ENCODE peak calls at places on chromosome 19, in nine cellular contexts. One of them, this sample, is unnamed.

GRCh38 chr19:19482785-19483625 is 32.3 kb downstream of the TSSK6 start:
- DNase-seq in tibial nerve: no peak
- DNase-seq in T-helper 17 cell: no peak
- DNase-seq in CD8-positive, alpha-beta memory T cell: peak; percentile 32
- DNase-seq in iPS DF 19.7: no peak
- DNase-seq in lower leg skin: no peak
- DNase-seq in AG04449: no peak
- DNase-seq in T-helper 2 cell treated with Interferon-gamma antibody and Interleukin-4, amounts not matched to agents 5 μg/mL and 100 μg/mL, for 36 hours: no peak
- DNase-seq in lung: no peak
- DNase-seq in this sample: no peak

GRCh38 chr19:35249146-35249847 is 495 bp downstream of the LSR start:
- DNase-seq in tibial nerve: no peak
- DNase-seq in T-helper 17 cell: no peak
- DNase-seq in CD8-positive, alpha-beta memory T cell: no peak
- DNase-seq in iPS DF 19.7: no peak
- DNase-seq in lower leg skin: peak; percentile 19
- DNase-seq in AG04449: no peak
- DNase-seq in T-helper 2 cell treated with Interferon-gamma antibody and Interleukin-4, amounts not matched to agents 5 μg/mL and 100 μg/mL, for 36 hours: no peak
- DNase-seq in lung: peak; percentile 34
- DNase-seq in this sample: no peak

GRCh38 chr19:35509861-35510625 is 3.4 kb downstream of the DMKN start:
- DNase-seq in tibial nerve: peak; percentile 33
- DNase-seq in T-helper 17 cell: peak; percentile 63
- DNase-seq in CD8-positive, alpha-beta memory T cell: peak; percentile 75
- DNase-seq in iPS DF 19.7: peak; percentile 82
- DNase-seq in lower leg skin: no peak
- DNase-seq in AG04449: no peak
- DNase-seq in T-helper 2 cell treated with Interferon-gamma antibody and Interleukin-4, amounts not matched to agents 5 μg/mL and 100 μg/mL, for 36 hours: peak; percentile 59
- DNase-seq in lung: peak; percentile 90
- DNase-seq in this sample: peak; percentile 85

GRCh38 chr19:55196803-55197202 is 12.5 kb downstream of the PTPRH start:
- DNase-seq in tibial nerve: no peak
- DNase-seq in T-helper 17 cell: no peak
- DNase-seq in CD8-positive, alpha-beta memory T cell: no peak
- DNase-seq in iPS DF 19.7: no peak
- DNase-seq in lower leg skin: no peak
- DNase-seq in AG04449: no peak
- DNase-seq in T-helper 2 cell treated with Interferon-gamma antibody and Interleukin-4, amounts not matched to agents 5 μg/mL and 100 μg/mL, for 36 hours: no peak
- DNase-seq in lung: no peak
- DNase-seq in this sample: no peak

GRCh38 chr19:2582984-2583956 is 107.3 kb downstream of the GADD45B start:
- DNase-seq in tibial nerve: no peak
- DNase-seq in T-helper 17 cell: no peak
- DNase-seq in CD8-positive, alpha-beta memory T cell: no peak
- DNase-seq in iPS DF 19.7: no peak
- DNase-seq in lower leg skin: no peak
- DNase-seq in AG04449: no peak
- DNase-seq in T-helper 2 cell treated with Interferon-gamma antibody and Interleukin-4, amounts not matched to agents 5 μg/mL and 100 μg/mL, for 36 hours: no peak
- DNase-seq in lung: no peak
- DNase-seq in this sample: peak; percentile 31

GRCh38 chr19:27844261-27844660 is 1368.7 kb downstream of the UQCRFS1 start:
- DNase-seq in tibial nerve: no peak
- DNase-seq in T-helper 17 cell: no peak
- DNase-seq in CD8-positive, alpha-beta memory T cell: no peak
- DNase-seq in iPS DF 19.7: no peak
- DNase-seq in lower leg skin: no peak
- DNase-seq in AG04449: no peak
- DNase-seq in T-helper 2 cell treated with Interferon-gamma antibody and Interleukin-4, amounts not matched to agents 5 μg/mL and 100 μg/mL, for 36 hours: no peak
- DNase-seq in lung: no peak
- DNase-seq in this sample: no peak

GRCh38 chr19:18650468-18651001 is 13.7 kb downstream of the KLHL26 start:
- DNase-seq in tibial nerve: peak; percentile 72
- DNase-seq in T-helper 17 cell: no peak
- DNase-seq in CD8-positive, alpha-beta memory T cell: no peak
- DNase-seq in iPS DF 19.7: no peak
- DNase-seq in lower leg skin: peak; percentile 78
- DNase-seq in AG04449: no peak
- DNase-seq in T-helper 2 cell treated with Interferon-gamma antibody and Interleukin-4, amounts not matched to agents 5 μg/mL and 100 μg/mL, for 36 hours: no peak
- DNase-seq in lung: peak; percentile 56
- DNase-seq in this sample: peak; percentile 86

GRCh38 chr19:30695171-30695875 is 323.1 kb downstream of the ZNF536 start:
- DNase-seq in tibial nerve: no peak
- DNase-seq in T-helper 17 cell: no peak
- DNase-seq in CD8-positive, alpha-beta memory T cell: no peak
- DNase-seq in iPS DF 19.7: peak; percentile 35
- DNase-seq in lower leg skin: no peak
- DNase-seq in AG04449: no peak
- DNase-seq in T-helper 2 cell treated with Interferon-gamma antibody and Interleukin-4, amounts not matched to agents 5 μg/mL and 100 μg/mL, for 36 hours: no peak
- DNase-seq in lung: no peak
- DNase-seq in this sample: no peak

GRCh38 chr19:33242129-33242528 is 16.5 kb upstream of the SLC7A10 start:
- DNase-seq in tibial nerve: no peak
- DNase-seq in T-helper 17 cell: no peak
- DNase-seq in CD8-positive, alpha-beta memory T cell: no peak
- DNase-seq in iPS DF 19.7: no peak
- DNase-seq in lower leg skin: no peak
- DNase-seq in AG04449: no peak
- DNase-seq in T-helper 2 cell treated with Interferon-gamma antibody and Interleukin-4, amounts not matched to agents 5 μg/mL and 100 μg/mL, for 36 hours: no peak
- DNase-seq in lung: no peak
- DNase-seq in this sample: peak; percentile 37

GRCh38 chr19:1107655-1108261 is 4.0 kb downstream of the GPX4 start:
- DNase-seq in tibial nerve: no peak
- DNase-seq in T-helper 17 cell: peak; percentile 7
- DNase-seq in CD8-positive, alpha-beta memory T cell: no peak
- DNase-seq in iPS DF 19.7: no peak
- DNase-seq in lower leg skin: no peak
- DNase-seq in AG04449: no peak
- DNase-seq in T-helper 2 cell treated with Interferon-gamma antibody and Interleukin-4, amounts not matched to agents 5 μg/mL and 100 μg/mL, for 36 hours: no peak
- DNase-seq in lung: no peak
- DNase-seq in this sample: no peak

GRCh38 chr19:16771618-16772017 is 52.0 kb downstream of the NWD1 start:
- DNase-seq in tibial nerve: peak; percentile 80
- DNase-seq in T-helper 17 cell: peak; percentile 39
- DNase-seq in CD8-positive, alpha-beta memory T cell: peak; percentile 77
- DNase-seq in iPS DF 19.7: peak; percentile 85
- DNase-seq in lower leg skin: peak; percentile 79
- DNase-seq in AG04449: peak; percentile 14
- DNase-seq in T-helper 2 cell treated with Interferon-gamma antibody and Interleukin-4, amounts not matched to agents 5 μg/mL and 100 μg/mL, for 36 hours: peak; percentile 55
- DNase-seq in lung: peak; percentile 80
- DNase-seq in this sample: peak; percentile 84

GRCh38 chr19:4083677-4084546 is 17.2 kb upstream of the ZBTB7A start:
- DNase-seq in tibial nerve: no peak
- DNase-seq in T-helper 17 cell: no peak
- DNase-seq in CD8-positive, alpha-beta memory T cell: peak; percentile 64
- DNase-seq in iPS DF 19.7: no peak
- DNase-seq in lower leg skin: no peak
- DNase-seq in AG04449: no peak
- DNase-seq in T-helper 2 cell treated with Interferon-gamma antibody and Interleukin-4, amounts not matched to agents 5 μg/mL and 100 μg/mL, for 36 hours: peak; percentile 17
- DNase-seq in lung: no peak
- DNase-seq in this sample: no peak

GRCh38 chr19:47411101-47411500 is 8.2 kb downstream of the MEIS3 start:
- DNase-seq in tibial nerve: no peak
- DNase-seq in T-helper 17 cell: no peak
- DNase-seq in CD8-positive, alpha-beta memory T cell: no peak
- DNase-seq in iPS DF 19.7: no peak
- DNase-seq in lower leg skin: no peak
- DNase-seq in AG04449: no peak
- DNase-seq in T-helper 2 cell treated with Interferon-gamma antibody and Interleukin-4, amounts not matched to agents 5 μg/mL and 100 μg/mL, for 36 hours: no peak
- DNase-seq in lung: no peak
- DNase-seq in this sample: no peak

GRCh38 chr19:55373993-55374757 is 2.5 kb upstream of the TMEM190 start:
- DNase-seq in tibial nerve: no peak
- DNase-seq in T-helper 17 cell: no peak
- DNase-seq in CD8-positive, alpha-beta memory T cell: no peak
- DNase-seq in iPS DF 19.7: no peak
- DNase-seq in lower leg skin: no peak
- DNase-seq in AG04449: no peak
- DNase-seq in T-helper 2 cell treated with Interferon-gamma antibody and Interleukin-4, amounts not matched to agents 5 μg/mL and 100 μg/mL, for 36 hours: no peak
- DNase-seq in lung: no peak
- DNase-seq in this sample: no peak

GRCh38 chr19:15815306-15815705 is at the start of gene OR10H1:
- DNase-seq in tibial nerve: no peak
- DNase-seq in T-helper 17 cell: no peak
- DNase-seq in CD8-positive, alpha-beta memory T cell: no peak
- DNase-seq in iPS DF 19.7: no peak
- DNase-seq in lower leg skin: no peak
- DNase-seq in AG04449: no peak
- DNase-seq in T-helper 2 cell treated with Interferon-gamma antibody and Interleukin-4, amounts not matched to agents 5 μg/mL and 100 μg/mL, for 36 hours: no peak
- DNase-seq in lung: no peak
- DNase-seq in this sample: no peak

GRCh38 chr19:45376045-45376724 is 5.8 kb upstream of the ERCC2 start:
- DNase-seq in tibial nerve: no peak
- DNase-seq in T-helper 17 cell: no peak
- DNase-seq in CD8-positive, alpha-beta memory T cell: no peak
- DNase-seq in iPS DF 19.7: peak; percentile 92
- DNase-seq in lower leg skin: no peak
- DNase-seq in AG04449: peak; percentile 86
- DNase-seq in T-helper 2 cell treated with Interferon-gamma antibody and Interleukin-4, amounts not matched to agents 5 μg/mL and 100 μg/mL, for 36 hours: no peak
- DNase-seq in lung: peak; percentile 70
- DNase-seq in this sample: peak; percentile 51

GRCh38 chr19:6423499-6424189 is 967 bp downstream of the KHSRP start:
- DNase-seq in tibial nerve: no peak
- DNase-seq in T-helper 17 cell: no peak
- DNase-seq in CD8-positive, alpha-beta memory T cell: no peak
- DNase-seq in iPS DF 19.7: no peak
- DNase-seq in lower leg skin: peak; percentile 34
- DNase-seq in AG04449: peak; percentile 4
- DNase-seq in T-helper 2 cell treated with Interferon-gamma antibody and Interleukin-4, amounts not matched to agents 5 μg/mL and 100 μg/mL, for 36 hours: peak; percentile 40
- DNase-seq in lung: no peak
- DNase-seq in this sample: peak; percentile 60

GRCh38 chr19:29858000-29858596 is 46.3 kb downstream of the CCNE1 start:
- DNase-seq in tibial nerve: no peak
- DNase-seq in T-helper 17 cell: no peak
- DNase-seq in CD8-positive, alpha-beta memory T cell: no peak
- DNase-seq in iPS DF 19.7: no peak
- DNase-seq in lower leg skin: no peak
- DNase-seq in AG04449: no peak
- DNase-seq in T-helper 2 cell treated with Interferon-gamma antibody and Interleukin-4, amounts not matched to agents 5 μg/mL and 100 μg/mL, for 36 hours: no peak
- DNase-seq in lung: peak; percentile 37
- DNase-seq in this sample: no peak

GRCh38 chr19:10027158-10027997 is 14.1 kb downstream of the RDH8 start:
- DNase-seq in tibial nerve: peak; percentile 89
- DNase-seq in T-helper 17 cell: peak; percentile 72
- DNase-seq in CD8-positive, alpha-beta memory T cell: peak; percentile 77
- DNase-seq in iPS DF 19.7: peak; percentile 74
- DNase-seq in lower leg skin: peak; percentile 88
- DNase-seq in AG04449: peak; percentile 50
- DNase-seq in T-helper 2 cell treated with Interferon-gamma antibody and Interleukin-4, amounts not matched to agents 5 μg/mL and 100 μg/mL, for 36 hours: peak; percentile 81
- DNase-seq in lung: peak; percentile 94
- DNase-seq in this sample: peak; percentile 97

GRCh38 chr19:29543381-29543780 is 17.6 kb downstream of the VSTM2B start:
- DNase-seq in tibial nerve: no peak
- DNase-seq in T-helper 17 cell: no peak
- DNase-seq in CD8-positive, alpha-beta memory T cell: no peak
- DNase-seq in iPS DF 19.7: no peak
- DNase-seq in lower leg skin: no peak
- DNase-seq in AG04449: no peak
- DNase-seq in T-helper 2 cell treated with Interferon-gamma antibody and Interleukin-4, amounts not matched to agents 5 μg/mL and 100 μg/mL, for 36 hours: no peak
- DNase-seq in lung: no peak
- DNase-seq in this sample: no peak

GRCh38 chr19:35729021-35729420 is 11.2 kb downstream of the KMT2B start:
- DNase-seq in tibial nerve: no peak
- DNase-seq in T-helper 17 cell: no peak
- DNase-seq in CD8-positive, alpha-beta memory T cell: no peak
- DNase-seq in iPS DF 19.7: no peak
- DNase-seq in lower leg skin: no peak
- DNase-seq in AG04449: no peak
- DNase-seq in T-helper 2 cell treated with Interferon-gamma antibody and Interleukin-4, amounts not matched to agents 5 μg/mL and 100 μg/mL, for 36 hours: no peak
- DNase-seq in lung: no peak
- DNase-seq in this sample: peak; percentile 50

GRCh38 chr19:29660835-29661234 is 4.4 kb upstream of the PLEKHF1 start:
- DNase-seq in tibial nerve: no peak
- DNase-seq in T-helper 17 cell: no peak
- DNase-seq in CD8-positive, alpha-beta memory T cell: no peak
- DNase-seq in iPS DF 19.7: no peak
- DNase-seq in lower leg skin: no peak
- DNase-seq in AG04449: no peak
- DNase-seq in T-helper 2 cell treated with Interferon-gamma antibody and Interleukin-4, amounts not matched to agents 5 μg/mL and 100 μg/mL, for 36 hours: peak; percentile 66
- DNase-seq in lung: no peak
- DNase-seq in this sample: no peak

GRCh38 chr19:43651758-43652545 is 12.3 kb upstream of the CADM4 start:
- DNase-seq in tibial nerve: peak; percentile 28
- DNase-seq in T-helper 17 cell: no peak
- DNase-seq in CD8-positive, alpha-beta memory T cell: no peak
- DNase-seq in iPS DF 19.7: no peak
- DNase-seq in lower leg skin: peak; percentile 57
- DNase-seq in AG04449: no peak
- DNase-seq in T-helper 2 cell treated with Interferon-gamma antibody and Interleukin-4, amounts not matched to agents 5 μg/mL and 100 μg/mL, for 36 hours: peak; percentile 27
- DNase-seq in lung: peak; percentile 59
- DNase-seq in this sample: no peak

GRCh38 chr19:46737761-46738171 is 8.1 kb upstream of the FKRP start:
- DNase-seq in tibial nerve: no peak
- DNase-seq in T-helper 17 cell: no peak
- DNase-seq in CD8-positive, alpha-beta memory T cell: peak; percentile 19
- DNase-seq in iPS DF 19.7: no peak
- DNase-seq in lower leg skin: no peak
- DNase-seq in AG04449: no peak
- DNase-seq in T-helper 2 cell treated with Interferon-gamma antibody and Interleukin-4, amounts not matched to agents 5 μg/mL and 100 μg/mL, for 36 hours: no peak
- DNase-seq in lung: no peak
- DNase-seq in this sample: peak; percentile 42

GRCh38 chr19:58038688-58039204 is 4.9 kb downstream of the ZSCAN1 start:
- DNase-seq in tibial nerve: no peak
- DNase-seq in T-helper 17 cell: no peak
- DNase-seq in CD8-positive, alpha-beta memory T cell: no peak
- DNase-seq in iPS DF 19.7: no peak
- DNase-seq in lower leg skin: no peak
- DNase-seq in AG04449: no peak
- DNase-seq in T-helper 2 cell treated with Interferon-gamma antibody and Interleukin-4, amounts not matched to agents 5 μg/mL and 100 μg/mL, for 36 hours: no peak
- DNase-seq in lung: no peak
- DNase-seq in this sample: no peak

This sample was measured in Right ventricle myocardium inferior.